ENCODE peak calls at places on chromosome 3, in five cellular contexts. S is AG08395; D is activated effector memory CD4-positive, alpha-beta T cell treated with Interleukin-2 at 50 U/mL for 16 hours; W is fibroblast of pulmonary artery; M is amniotic stem cell. C is an unnamed sample.
A peak's percentile ranks its signal among the peaks of the same experiment; 100 is the strongest.

GRCh38 chr3:149152420-149152819 is 23.0 kb downstream of the HPS3 start:
- DNase-seq in M (no peak), W (peak; percentile 56), S (peak; percentile 5), D (no peak), C (no peak)

GRCh38 chr3:125186800-125187598 is 25.5 kb downstream of the SLC12A8 start:
- DNase-seq in S (no peak), D (no peak), W (no peak), M (no peak), C (no peak)

GRCh38 chr3:1404270-1404669 is 311.4 kb downstream of the CNTN6 start:
- DNase-seq in M (no peak), D (no peak), W (peak; percentile 19), S (no peak), C (no peak)

GRCh38 chr3:50303038-50303815 is at the start of gene HYAL1:
- DNase-seq in S (no peak), M (no peak), D (no peak), W (peak; percentile 33), C (no peak)

GRCh38 chr3:159945930-159946329 is 42.7 kb upstream of the IL12A start:
- DNase-seq in D (no peak), W (no peak), S (no peak), M (no peak), C (no peak)

GRCh38 chr3:188926741-188927650 is 244.8 kb upstream of the TPRG1 start:
- DNase-seq in D (no peak), W (no peak), S (no peak), M (no peak), C (no peak)

GRCh38 chr3:136114421-136114820 is 81.7 kb downstream of the MSL2 start:
- DNase-seq in D (no peak), W (no peak), S (no peak), M (no peak), C (no peak)

GRCh38 chr3:4460334-4460733 is 6.7 kb downstream of the SUMF1 start:
- DNase-seq in D (no peak), M (no peak), W (no peak), S (no peak), C (no peak)

GRCh38 chr3:34582054-34582453 is 783.6 kb downstream of the PDCD6IP start:
- DNase-seq in M (no peak), D (no peak), S (no peak), W (no peak), C (no peak)

GRCh38 chr3:43580181-43580580 is 41.6 kb downstream of the ANO10 start:
- DNase-seq in D (no peak), W (no peak), M (no peak), S (no peak), C (no peak)

GRCh38 chr3:73656241-73656890 is 31.6 kb upstream of the PDZRN3 start:
- DNase-seq in W (no peak), D (no peak), S (peak; percentile 84), M (no peak), C (no peak)

GRCh38 chr3:124322309-124322880 is 330.5 kb upstream of the ROPN1 start:
- DNase-seq in D (no peak), S (no peak), W (no peak), M (no peak), C (no peak)

GRCh38 chr3:171251842-171252241 is 208.4 kb downstream of the TNIK start:
- DNase-seq in M (no peak), S (no peak), D (no peak), W (no peak), C (no peak)

GRCh38 chr3:137174514-137174913 is 216.7 kb downstream of the IL20RB start:
- DNase-seq in W (no peak), M (no peak), S (no peak), D (no peak), C (no peak)

GRCh38 chr3:88248658-88249057 is 98.9 kb downstream of the C3orf38 start:
- DNase-seq in W (no peak), D (no peak), M (no peak), S (no peak), C (no peak)

GRCh38 chr3:189790658-189791057 is 159.5 kb downstream of the TP63 start:
- DNase-seq in W (no peak), D (no peak), M (no peak), S (no peak), C (no peak)

GRCh38 chr3:190911382-190911781 is 48.9 kb upstream of the GMNC start:
- DNase-seq in W (no peak), D (no peak), M (no peak), S (no peak), C (no peak)

GRCh38 chr3:113623324-113623723 is 73.1 kb downstream of the USF3 start:
- DNase-seq in M (no peak), S (no peak), W (peak; percentile 13), D (no peak), C (no peak)

GRCh38 chr3:194139977-194140351 is 4.0 kb downstream of the HES1 start:
- DNase-seq in D (no peak), W (peak; percentile 54), M (no peak), S (no peak), C (no peak)

GRCh38 chr3:59017617-59017984 is 32.2 kb downstream of the CFAP20DC start:
- DNase-seq in S (no peak), W (no peak), M (no peak), D (no peak), C (no peak)

GRCh38 chr3:171797265-171797679 is 13.0 kb downstream of the PLD1 start:
- DNase-seq in W (no peak), D (no peak), M (no peak), S (no peak), C (no peak)

GRCh38 chr3:67863869-67864268 is 209.5 kb upstream of the SUCLG2 start:
- DNase-seq in D (no peak), M (no peak), S (no peak), W (no peak), C (no peak)

GRCh38 chr3:53803124-53803815 is 42.9 kb downstream of the CHDH start:
- DNase-seq in S (no peak), M (no peak), D (no peak), W (no peak), C (no peak)

GRCh38 chr3:79040701-79041100 is 727.1 kb downstream of the ROBO1 start:
- DNase-seq in M (peak; percentile 36), S (peak; percentile 68), W (peak; percentile 89), D (no peak), C (no peak)

GRCh38 chr3:106611123-106611522 is 742.3 kb upstream of the CBLB start:
- DNase-seq in M (no peak), W (no peak), S (no peak), D (no peak), C (no peak)

GRCh38 chr3:171994646-171995441 is 44.5 kb upstream of the FNDC3B start:
- DNase-seq in W (peak; percentile 87), S (peak; percentile 86), M (peak; percentile 61), D (no peak), C (no peak)

GRCh38 chr3:31906182-31906581 is 74.9 kb downstream of the OSBPL10 start:
- DNase-seq in D (no peak), S (no peak), M (no peak), W (no peak), C (no peak)

GRCh38 chr3:173933113-173933512 is 535.6 kb downstream of the NLGN1 start:
- DNase-seq in D (no peak), S (no peak), M (no peak), W (no peak), C (no peak)

GRCh38 chr3:170813261-170813660 is 56.7 kb downstream of the RPL22L1 start:
- DNase-seq in W (no peak), D (no peak), S (no peak), M (no peak), C (no peak)

GRCh38 chr3:187630421-187630820 is 39.8 kb downstream of the SST start:
- DNase-seq in D (no peak), M (no peak), S (peak; percentile 14), W (no peak), C (no peak)

GRCh38 chr3:150450906-150451305 is 42.8 kb downstream of the TSC22D2 start:
- DNase-seq in M (no peak), W (peak; percentile 44), D (no peak), S (no peak), C (no peak)

GRCh38 chr3:149971403-149972075 is 844 bp upstream of the PFN2 start:
- DNase-seq in W (peak; percentile 70), S (peak; percentile 49), M (peak; percentile 43), D (peak; percentile 17), C (no peak)

GRCh38 chr3:52085883-52086282 is 29.5 kb upstream of the DUSP7 start:
- DNase-seq in S (no peak), D (no peak), M (no peak), W (no peak), C (peak; percentile 28)

GRCh38 chr3:111904376-111905241 is 45.5 kb downstream of the PHLDB2 start:
- DNase-seq in D (no peak), M (peak; percentile 24), W (peak; percentile 96), S (peak; percentile 73), C (no peak)

GRCh38 chr3:60301142-60301541 is 950.1 kb downstream of the FHIT start:
- DNase-seq in D (no peak), W (peak; percentile 86), M (no peak), S (peak; percentile 56), C (no peak)

GRCh38 chr3:115685097-115685496 is 61.8 kb downstream of the GAP43 start:
- DNase-seq in M (no peak), W (no peak), S (no peak), D (no peak), C (no peak)

GRCh38 chr3:4290272-4290893 is 12.8 kb upstream of the SETMAR start:
- DNase-seq in D (no peak), S (peak; percentile 60), W (peak; percentile 69), M (no peak), C (no peak)

GRCh38 chr3:20573175-20573574 is 387.2 kb upstream of the SGO1 start:
- DNase-seq in D (no peak), W (peak; percentile 71), S (no peak), M (peak; percentile 27), C (no peak)